ENCODE peak calls at places on chromosomes 11 and 22, in six cellular contexts. J is GM06990, B is neural crest cell, T is astrocyte of the spinal cord, P is NB4, V is AG09319. Q is an unnamed sample.

GRCh38 chr11:4539603-4540219 is 5.3 kb upstream of the OR52M1 start:
- DNase-seq in J (no peak), B (peak), T (peak), P (peak), V (no peak), Q (peak)

GRCh38 chr11:70536051-70536877 is 137.9 kb downstream of the CTTN start:
- DNase-seq in J (no peak), B (no peak), T (no peak), P (no peak), V (no peak), Q (peak)

GRCh38 chr11:2526808-2527381 is 82.1 kb downstream of the KCNQ1 start:
- DNase-seq in J (peak), B (no peak), T (no peak), P (peak), V (no peak), Q (peak)

GRCh38 chr11:116605543-116605942 is 167.2 kb downstream of the BUD13 start:
- DNase-seq in J (no peak), B (peak), T (peak), P (peak), V (no peak), Q (no peak)

GRCh38 chr11:130213143-130213978 is 53.8 kb downstream of the ST14 start:
- DNase-seq in J (peak), B (peak), T (peak), P (peak), V (no peak), Q (peak)

GRCh38 chr11:111067994-111068393 is 177.5 kb upstream of the POU2AF2 start:
- DNase-seq in J (no peak), B (no peak), T (no peak), P (no peak), V (no peak), Q (no peak)

GRCh38 chr11:102806296-102806695 is 8.3 kb upstream of the MMP1 start:
- DNase-seq in J (no peak), B (no peak), T (peak), P (no peak), V (no peak), Q (no peak)

GRCh38 chr11:61021661-61022212 is 50.3 kb downstream of the CD6 start:
- DNase-seq in J (peak), B (no peak), T (no peak), P (no peak), V (no peak), Q (no peak)

GRCh38 chr22:26289486-26290250 is 120.4 kb downstream of the SEZ6L start:
- DNase-seq in J (no peak), B (no peak), T (no peak), P (no peak), V (no peak), Q (no peak)

GRCh38 chr11:134586726-134587125 is 174.7 kb upstream of the B3GAT1 start:
- DNase-seq in J (no peak), B (no peak), T (no peak), P (no peak), V (no peak), Q (no peak)

GRCh38 chr11:59102259-59102765 is 4.7 kb upstream of the FAM111B start:
- DNase-seq in J (peak), B (peak), T (peak), P (no peak), V (no peak), Q (peak)

GRCh38 chr11:65445101-65445603 is 22.6 kb downstream of the NEAT1 start:
- DNase-seq in J (peak), B (no peak), T (peak), P (no peak), V (no peak), Q (no peak)

GRCh38 chr11:48170840-48171233 is 45.8 kb upstream of the OR4B1 start:
- DNase-seq in J (no peak), B (no peak), T (peak), P (no peak), V (peak), Q (no peak)

GRCh38 chr11:126431401-126432064 is 76.0 kb downstream of the ST3GAL4 start:
- DNase-seq in J (no peak), B (no peak), T (peak), P (no peak), V (peak), Q (no peak)

GRCh38 chr11:83056204-83056603 is 15.5 kb downstream of the RAB30 start:
- DNase-seq in J (no peak), B (no peak), T (no peak), P (no peak), V (no peak), Q (no peak)

GRCh38 chr22:22810471-22810870 is 77.1 kb upstream of the IGLL5 start:
- DNase-seq in J (no peak), B (no peak), T (no peak), P (no peak), V (no peak), Q (no peak)

GRCh38 chr11:70883973-70884688 is 368.2 kb downstream of the SHANK2 start:
- DNase-seq in J (no peak), B (no peak), T (no peak), P (no peak), V (no peak), Q (no peak)

GRCh38 chr11:124758355-124759267 is 3.5 kb downstream of the ESAM start:
- DNase-seq in J (peak), B (peak), T (peak), P (peak), V (peak), Q (peak)

GRCh38 chr11:116123739-116124138 is 619.5 kb upstream of the CADM1 start:
- DNase-seq in J (no peak), B (no peak), T (no peak), P (no peak), V (no peak), Q (no peak)

GRCh38 chr11:439315-440064 is 2.3 kb downstream of the ANO9 start:
- DNase-seq in J (no peak), B (no peak), T (no peak), P (no peak), V (no peak), Q (no peak)

GRCh38 chr11:114166897-114167323 is 107.4 kb downstream of the ZBTB16 start:
- DNase-seq in J (no peak), B (no peak), T (peak), P (peak), V (peak), Q (no peak)

GRCh38 chr11:13963169-13963948 is 836 bp downstream of the SPON1 start:
- DNase-seq in J (peak), B (peak), T (no peak), P (no peak), V (no peak), Q (peak)

GRCh38 chr11:129779342-129779741 is 36.3 kb upstream of the TMEM45B start:
- DNase-seq in J (no peak), B (no peak), T (no peak), P (no peak), V (no peak), Q (no peak)

GRCh38 chr11:65439331-65440181 is 17.0 kb downstream of the NEAT1 start:
- DNase-seq in J (peak), B (no peak), T (peak), P (no peak), V (no peak), Q (no peak)

GRCh38 chr11:10934293-10934850 is 76.5 kb upstream of the ZBED5 start:
- DNase-seq in J (no peak), B (no peak), T (no peak), P (no peak), V (no peak), Q (no peak)

GRCh38 chr22:23179381-23180294 is 671 bp upstream of the BCR start:
- DNase-seq in J (peak), B (no peak), T (no peak), P (peak), V (no peak), Q (peak)

GRCh38 chr22:36829370-36830002 is 12.7 kb upstream of the PVALB start:
- DNase-seq in J (no peak), B (no peak), T (no peak), P (no peak), V (no peak), Q (no peak)

GRCh38 chr11:645536-645935 is 8.5 kb downstream of the DRD4 start:
- DNase-seq in J (no peak), B (no peak), T (no peak), P (no peak), V (no peak), Q (no peak)

GRCh38 chr11:66315921-66316811 is 678 bp downstream of the CD248 start:
- DNase-seq in J (no peak), B (no peak), T (no peak), P (no peak), V (no peak), Q (no peak)

GRCh38 chr11:127255239-127255638 is 254.7 kb upstream of the KIRREL3 start:
- DNase-seq in J (no peak), B (no peak), T (no peak), P (no peak), V (no peak), Q (no peak)

GRCh38 chr11:24421766-24422165 is 75.1 kb upstream of the LUZP2 start:
- DNase-seq in J (no peak), B (no peak), T (peak), P (no peak), V (no peak), Q (no peak)

GRCh38 chr11:62910141-62910882 is 10.9 kb downstream of the CHRM1 start:
- DNase-seq in J (no peak), B (no peak), T (no peak), P (no peak), V (no peak), Q (no peak)

DNA sequence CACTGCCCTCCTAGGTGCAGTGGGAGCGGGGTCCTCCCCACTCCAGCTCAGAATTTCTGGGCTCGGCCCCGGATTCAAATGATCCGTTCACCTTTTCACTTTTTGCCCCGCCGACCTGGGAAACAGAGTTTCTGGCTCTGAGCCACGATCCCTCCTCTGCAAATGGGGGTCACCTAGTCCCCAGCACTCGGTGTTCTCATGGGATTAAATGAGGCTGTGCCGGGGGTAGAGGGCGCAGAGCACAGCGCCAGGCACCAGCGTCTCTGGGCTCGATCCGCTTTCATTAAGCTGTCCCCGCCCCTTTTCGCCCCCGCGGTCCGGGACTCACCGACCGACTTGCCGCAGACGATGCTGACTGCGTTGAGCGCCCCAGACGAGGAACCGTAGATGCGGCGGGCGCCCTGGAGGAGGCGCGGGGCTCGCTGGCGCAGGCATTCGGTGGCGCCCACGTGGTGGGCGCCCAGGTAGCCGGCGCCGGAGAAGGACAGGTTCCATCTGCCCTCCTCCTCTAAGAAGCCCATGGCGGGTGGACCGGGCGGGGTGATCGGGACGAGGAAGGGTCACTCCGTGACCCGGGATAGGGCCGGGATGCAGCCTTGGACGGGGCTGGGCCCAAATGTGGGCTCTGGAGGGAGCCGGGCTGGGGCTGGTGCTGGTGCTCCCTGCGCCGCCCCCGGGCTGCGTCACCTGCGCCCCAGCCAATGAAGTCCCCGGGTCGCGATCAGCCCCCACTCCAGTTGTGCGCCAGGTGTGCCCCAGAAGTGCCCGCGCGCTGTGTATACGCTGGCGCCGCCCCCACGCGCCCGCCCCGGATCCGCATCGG is at the start of gene PNPLA5:
- DNase-seq in J (no peak), B (no peak), T (no peak), P (no peak), V (no peak), Q (peak)
- TF ChIP-seq CTCF in J (no peak), B (no peak), T (no peak), P (no peak), V (no peak), Q (no peak)

GRCh38 chr22:45206233-45206632 is 34.5 kb downstream of the KIAA0930 start:
- DNase-seq in J (no peak), B (no peak), T (no peak), P (no peak), V (no peak), Q (no peak)
- TF ChIP-seq CTCF in J (no peak), B (no peak), T (no peak), P (no peak), V (no peak), Q (no peak)

GRCh38 chr22:43955040-43955882 is at the start of gene SAMM50:
- DNase-seq in J (peak), B (peak), T (peak), P (peak), V (peak), Q (peak)
- TF ChIP-seq CTCF in J (peak), B (no peak), T (peak), P (no peak), V (no peak), Q (no peak)

DNA sequence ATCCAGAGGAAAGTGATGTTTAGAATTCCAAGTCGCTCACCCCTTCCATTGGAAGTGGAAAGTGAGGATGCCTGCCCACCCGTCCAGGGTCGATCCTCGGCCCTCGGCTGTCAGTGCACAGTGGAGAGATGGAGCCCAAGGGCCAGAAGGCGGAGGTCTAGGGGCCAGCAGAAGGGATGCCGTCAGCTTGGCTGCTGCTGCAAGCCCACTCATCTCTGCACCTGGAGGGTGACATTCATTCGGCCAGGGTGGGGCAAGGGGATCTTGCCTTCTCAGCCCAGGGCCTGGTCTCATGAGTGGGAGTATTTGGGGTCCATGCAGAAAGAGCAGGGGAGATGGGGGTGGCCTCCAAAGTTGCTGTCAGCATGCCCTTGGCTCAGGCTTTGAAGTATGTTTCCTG is 30.7 kb downstream of the LINC01488 start:
- DNase-seq in J (no peak), B (no peak), T (no peak), P (no peak), V (no peak), Q (no peak)
- TF ChIP-seq CTCF in J (no peak), B (no peak), T (no peak), P (no peak), V (no peak), Q (no peak)

GRCh38 chr11:92399702-92400101 is 175.1 kb downstream of the FAT3 start:
- DNase-seq in J (no peak), B (no peak), T (no peak), P (peak), V (no peak), Q (no peak)
- TF ChIP-seq CTCF in J (no peak), B (no peak), T (no peak), P (peak), V (no peak), Q (no peak)

DNA sequence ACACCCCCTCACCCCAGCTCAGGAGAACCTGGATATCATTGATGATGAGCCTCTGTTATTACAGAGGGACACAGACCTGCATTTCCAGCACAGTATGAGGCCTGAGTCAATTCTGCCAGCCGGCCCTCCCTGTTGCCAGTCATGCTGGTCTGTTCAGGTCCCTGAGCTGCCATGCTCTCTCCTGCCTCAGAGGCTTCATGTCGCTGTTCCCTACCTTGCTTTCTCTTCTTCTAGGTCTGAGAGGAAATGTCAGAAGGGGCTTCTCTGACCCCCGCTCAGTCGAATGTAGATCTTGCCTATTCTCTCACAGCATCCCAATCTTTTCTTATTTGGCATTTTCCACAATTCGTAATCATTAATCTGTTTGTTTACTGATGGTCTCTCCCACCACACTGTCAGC is 21.8 kb upstream of the ABCC8 start:
- DNase-seq in J (no peak), B (no peak), T (no peak), P (peak), V (no peak), Q (peak)
- TF ChIP-seq CTCF in J (peak), B (peak), T (peak), P (no peak), V (no peak), Q (peak)

GRCh38 chr11:20289732-20290131 is 73.8 kb upstream of the HTATIP2 start:
- DNase-seq in J (no peak), B (no peak), T (no peak), P (no peak), V (no peak), Q (no peak)
- TF ChIP-seq CTCF in J (no peak), B (no peak), T (no peak), P (no peak), V (no peak), Q (no peak)

DNA sequence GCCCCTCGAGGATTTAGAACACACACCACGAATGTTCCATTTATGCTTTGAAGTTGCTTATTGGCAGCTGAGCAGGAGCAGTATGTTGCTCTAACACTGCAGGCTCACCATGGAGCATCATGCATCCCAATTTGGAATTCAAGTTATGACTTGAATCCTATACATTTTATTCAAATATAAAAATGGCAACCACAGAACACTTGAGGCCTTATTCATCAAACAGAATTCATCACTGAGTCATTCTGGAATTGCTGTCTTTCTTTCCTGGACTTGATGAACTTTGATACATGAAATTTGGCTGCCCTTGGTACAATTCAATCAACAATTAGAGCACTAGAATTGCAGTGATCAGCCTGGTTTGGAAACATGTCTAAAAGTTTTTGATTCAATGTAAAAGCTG is 24.5 kb upstream of the BLID start:
- DNase-seq in J (no peak), B (no peak), T (peak), P (no peak), V (no peak), Q (no peak)
- TF ChIP-seq CTCF in J (no peak), B (no peak), T (no peak), P (no peak), V (no peak), Q (no peak)

GRCh38 chr22:41598891-41599635 is 9.4 kb upstream of the PMM1 start:
- DNase-seq in J (no peak), B (no peak), T (no peak), P (no peak), V (no peak), Q (no peak)

GRCh38 chr22:41595703-41596102 is 6.1 kb upstream of the PMM1 start:
- DNase-seq in J (no peak), B (no peak), T (no peak), P (no peak), V (no peak), Q (no peak)

GRCh38 chr22:41596776-41597634 is 7.4 kb upstream of the PMM1 start:
- DNase-seq in J (peak), B (peak), T (peak), P (peak), V (no peak), Q (peak)

GRCh38 chr22:41598081-41598480 is 8.4 kb upstream of the PMM1 start:
- DNase-seq in J (no peak), B (no peak), T (peak), P (no peak), V (no peak), Q (no peak)

DNA sequence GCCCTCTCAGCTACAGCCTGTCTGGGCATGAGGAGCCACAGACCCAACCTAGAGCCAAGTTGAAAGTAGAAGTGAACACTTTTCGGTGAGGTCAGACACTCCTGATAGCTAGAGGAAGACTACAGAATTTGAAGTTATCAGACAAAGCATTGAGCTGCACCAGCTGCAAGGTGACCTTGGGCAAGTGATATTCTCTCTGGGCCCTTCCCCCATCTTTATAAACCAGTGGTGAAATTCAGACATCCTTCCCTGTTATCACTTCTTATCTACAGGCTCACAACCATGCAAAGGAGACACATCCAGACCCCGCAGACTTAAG is 8.0 kb upstream of the PMM1 start:
- DNase-seq in J (no peak), B (no peak), T (no peak), P (no peak), V (no peak), Q (no peak)
- TF ChIP-seq CTCF in J (no peak), B (no peak), T (no peak), P (no peak), V (no peak), Q (no peak)

Q was measured in glutamatergic neuron.